ENCODE peak calls at places on chromosomes 4 and X, in five cellular contexts. P is germinal center; X is stimulated activated CD8-positive, alpha-beta memory T cell treated with anti-CD3 and anti-CD28 coated beads, Interleukin-4, amount 100 ng/mL, for 48 hours; Q is activated CD8-positive, alpha-beta memory T cell treated with anti-CD3 and anti-CD28 coated beads for 4 hours; J is activated CD4-positive, alpha-beta T cell treated with anti-CD3 and anti-CD28 coated beads for 48 hours. O is an unnamed sample.

GRCh38 chr4:165079476-165079875 is 25.8 kb downstream of the TRIM75 start:
- DNase-seq in Q (no peak), P (no peak), J (no peak), X (no peak), O (no peak)

GRCh38 chr4:176791591-176792347 is 953 bp downstream of the VEGFC start:
- DNase-seq in J (no peak), P (no peak), Q (no peak), X (no peak), O (no peak)

GRCh38 chr4:2393353-2394270 is 24.8 kb downstream of the ZFYVE28 start:
- DNase-seq in P (no peak), Q (no peak), X (no peak), J (no peak), O (no peak)

GRCh38 chrX:14409341-14409740 is 120.0 kb upstream of the GLRA2 start:
- DNase-seq in P (no peak), J (no peak), X (no peak), Q (no peak), O (no peak)

GRCh38 chr4:188707036-188707435 is 567.8 kb downstream of the TRIML1 start:
- DNase-seq in X (no peak), P (no peak), Q (no peak), J (no peak), O (no peak)

GRCh38 chr4:18695733-18696527 is 674.4 kb upstream of the LCORL start:
- DNase-seq in J (peak), X (no peak), Q (no peak), P (no peak), O (no peak)

GRCh38 chr4:106421441-106422296 is 53.1 kb upstream of the GIMD1 start:
- DNase-seq in P (no peak), Q (no peak), X (no peak), J (no peak), O (no peak)

GRCh38 chr4:174794706-174795105 is 34.3 kb downstream of the GLRA3 start:
- DNase-seq in Q (no peak), X (no peak), J (no peak), P (no peak), O (no peak)

GRCh38 chrX:16785247-16786138 is 773 bp upstream of the TXLNG start:
- DNase-seq in Q (no peak), J (peak), P (no peak), X (peak), O (no peak)

GRCh38 chr4:77232653-77233052 is 75.6 kb downstream of the CCNG2 start:
- DNase-seq in X (no peak), J (no peak), Q (no peak), P (no peak), O (no peak)

GRCh38 chr4:164440196-164440595 is 313.7 kb upstream of the SMIM31 start:
- DNase-seq in X (no peak), Q (no peak), P (no peak), J (no peak), O (no peak)

GRCh38 chrX:15989716-15990115 is 133.6 kb upstream of the GRPR start:
- DNase-seq in Q (no peak), X (no peak), J (no peak), P (no peak), O (no peak)

GRCh38 chr4:21858971-21859370 is 89.6 kb downstream of the KCNIP4 start:
- DNase-seq in X (no peak), Q (no peak), J (no peak), P (no peak), O (no peak)

GRCh38 chr4:7390906-7391636 is 43.7 kb downstream of the PSAPL1 start:
- DNase-seq in J (no peak), X (no peak), Q (no peak), P (no peak), O (no peak)

GRCh38 chrX:15430584-15430983 is 46.4 kb upstream of the VEGFD start:
- DNase-seq in J (no peak), Q (no peak), P (no peak), X (no peak), O (no peak)

GRCh38 chr4:7165874-7166201 is 26.5 kb upstream of the SORCS2 start:
- DNase-seq in J (no peak), Q (no peak), X (no peak), P (no peak), O (no peak)

GRCh38 chrX:129833153-129834004 is 10.3 kb downstream of the ZDHHC9 start:
- DNase-seq in Q (no peak), P (no peak), J (no peak), X (no peak), O (no peak)

GRCh38 chr4:181432347-181432746 is 810.9 kb upstream of the TENM3 start:
- DNase-seq in J (no peak), Q (no peak), P (no peak), X (no peak), O (no peak)

GRCh38 chrX:39859991-39860861 is 237.5 kb downstream of the BCOR start:
- DNase-seq in X (peak), J (peak), Q (peak), P (peak), O (no peak)

GRCh38 chr4:159390648-159391047 is 287.8 kb downstream of the RAPGEF2 start:
- DNase-seq in Q (no peak), X (no peak), P (no peak), J (no peak), O (no peak)

GRCh38 chr4:107114059-107114458 is 77.9 kb upstream of the DKK2 start:
- DNase-seq in J (no peak), P (no peak), X (no peak), Q (no peak), O (no peak)

GRCh38 chr4:47222276-47222675 is 190.9 kb downstream of the GABRB1 start:
- DNase-seq in P (no peak), X (no peak), J (no peak), Q (no peak), O (no peak)